ENCODE peak calls at places on chromosomes 7 and 10, in eight cellular contexts. One of them, this sample, is unnamed.
A peak's percentile ranks its signal among the peaks of the same experiment; 100 is the strongest.

GRCh38 chr10:92309273-92309672 is 18.3 kb downstream of the MARCHF5 start:
- DNase-seq in adrenal gland: no peak
- DNase-seq in lung: no peak
- DNase-seq in left lung: no peak
- DNase-seq in CD4-positive, alpha-beta T cell: no peak
- DNase-seq in BE2C: no peak
- DNase-seq in left ventricle myocardium inferior: no peak
- DNase-seq in AG09319: no peak
- DNase-seq in this sample: no peak

GRCh38 chr10:77531441-77532001 is 106.1 kb downstream of the KCNMA1 start:
- DNase-seq in adrenal gland: peak; percentile 93
- DNase-seq in lung: no peak
- DNase-seq in left lung: peak; percentile 63
- DNase-seq in CD4-positive, alpha-beta T cell: no peak
- DNase-seq in BE2C: peak; percentile 66
- DNase-seq in left ventricle myocardium inferior: no peak
- DNase-seq in AG09319: no peak
- DNase-seq in this sample: peak; percentile 82

GRCh38 chr10:23280420-23281043 is 64.1 kb downstream of the C10orf67 start:
- DNase-seq in adrenal gland: no peak
- DNase-seq in lung: no peak
- DNase-seq in left lung: no peak
- DNase-seq in CD4-positive, alpha-beta T cell: no peak
- DNase-seq in BE2C: no peak
- DNase-seq in left ventricle myocardium inferior: no peak
- DNase-seq in AG09319: no peak
- DNase-seq in this sample: no peak

GRCh38 chr10:33657154-33657900 is 322.9 kb upstream of the NRP1 start:
- DNase-seq in adrenal gland: no peak
- DNase-seq in lung: no peak
- DNase-seq in left lung: no peak
- DNase-seq in CD4-positive, alpha-beta T cell: no peak
- DNase-seq in BE2C: peak; percentile 87
- DNase-seq in left ventricle myocardium inferior: no peak
- DNase-seq in AG09319: no peak
- DNase-seq in this sample: no peak

GRCh38 chr10:123904834-123905409 is 13.3 kb upstream of the CPXM2 start:
- DNase-seq in adrenal gland: no peak
- DNase-seq in lung: no peak
- DNase-seq in left lung: no peak
- DNase-seq in CD4-positive, alpha-beta T cell: no peak
- DNase-seq in BE2C: no peak
- DNase-seq in left ventricle myocardium inferior: no peak
- DNase-seq in AG09319: no peak
- DNase-seq in this sample: no peak

GRCh38 chr10:89633484-89633883 is 11.6 kb downstream of the PANK1 start:
- DNase-seq in adrenal gland: no peak
- DNase-seq in lung: no peak
- DNase-seq in left lung: no peak
- DNase-seq in CD4-positive, alpha-beta T cell: no peak
- DNase-seq in BE2C: no peak
- DNase-seq in left ventricle myocardium inferior: no peak
- DNase-seq in AG09319: peak; percentile 56
- DNase-seq in this sample: no peak

GRCh38 chr7:1716263-1717094 is 46.4 kb downstream of the ELFN1 start:
- DNase-seq in adrenal gland: no peak
- DNase-seq in lung: no peak
- DNase-seq in left lung: no peak
- DNase-seq in CD4-positive, alpha-beta T cell: no peak
- DNase-seq in BE2C: peak; percentile 88
- DNase-seq in left ventricle myocardium inferior: no peak
- DNase-seq in AG09319: no peak
- DNase-seq in this sample: no peak

GRCh38 chr7:20745716-20746115 is 41.0 kb downstream of the SP8 start:
- DNase-seq in adrenal gland: no peak
- DNase-seq in lung: no peak
- DNase-seq in left lung: no peak
- DNase-seq in CD4-positive, alpha-beta T cell: no peak
- DNase-seq in BE2C: no peak
- DNase-seq in left ventricle myocardium inferior: no peak
- DNase-seq in AG09319: no peak
- DNase-seq in this sample: no peak

GRCh38 chr7:103660455-103661371 is 214.7 kb upstream of the SLC26A5 start:
- DNase-seq in adrenal gland: no peak
- DNase-seq in lung: no peak
- DNase-seq in left lung: no peak
- DNase-seq in CD4-positive, alpha-beta T cell: no peak
- DNase-seq in BE2C: no peak
- DNase-seq in left ventricle myocardium inferior: no peak
- DNase-seq in AG09319: no peak
- DNase-seq in this sample: no peak

GRCh38 chr7:69564454-69565417 is 33.5 kb upstream of the AUTS2 start:
- DNase-seq in adrenal gland: peak; percentile 71
- DNase-seq in lung: peak; percentile 29
- DNase-seq in left lung: no peak
- DNase-seq in CD4-positive, alpha-beta T cell: no peak
- DNase-seq in BE2C: peak; percentile 81
- DNase-seq in left ventricle myocardium inferior: no peak
- DNase-seq in AG09319: no peak
- DNase-seq in this sample: peak; percentile 72

GRCh38 chr10:58209669-58210068 is 58.0 kb downstream of the IPMK start:
- DNase-seq in adrenal gland: peak; percentile 18
- DNase-seq in lung: no peak
- DNase-seq in left lung: peak; percentile 41
- DNase-seq in CD4-positive, alpha-beta T cell: no peak
- DNase-seq in BE2C: peak; percentile 10
- DNase-seq in left ventricle myocardium inferior: peak; percentile 51
- DNase-seq in AG09319: no peak
- DNase-seq in this sample: no peak

GRCh38 chr7:143381427-143382125 is 431 bp downstream of the ZYX start:
- DNase-seq in adrenal gland: peak; percentile 77
- DNase-seq in lung: peak; percentile 72
- DNase-seq in left lung: peak; percentile 67
- DNase-seq in CD4-positive, alpha-beta T cell: no peak
- DNase-seq in BE2C: peak; percentile 80
- DNase-seq in left ventricle myocardium inferior: peak; percentile 83
- DNase-seq in AG09319: peak; percentile 75
- DNase-seq in this sample: peak; percentile 92

GRCh38 chr7:129150199-129150996 is 5.9 kb downstream of the TSPAN33 start:
- DNase-seq in adrenal gland: no peak
- DNase-seq in lung: no peak
- DNase-seq in left lung: no peak
- DNase-seq in CD4-positive, alpha-beta T cell: no peak
- DNase-seq in BE2C: peak; percentile 26
- DNase-seq in left ventricle myocardium inferior: peak; percentile 41
- DNase-seq in AG09319: no peak
- DNase-seq in this sample: no peak

GRCh38 chr10:71548494-71548846 is 151.8 kb downstream of the CDH23 start:
- DNase-seq in adrenal gland: peak; percentile 34
- DNase-seq in lung: no peak
- DNase-seq in left lung: no peak
- DNase-seq in CD4-positive, alpha-beta T cell: no peak
- DNase-seq in BE2C: peak; percentile 42
- DNase-seq in left ventricle myocardium inferior: no peak
- DNase-seq in AG09319: no peak
- DNase-seq in this sample: no peak

GRCh38 chr7:57425969-57426628 is 23.9 kb upstream of the ZNF716 start:
- DNase-seq in adrenal gland: no peak
- DNase-seq in lung: peak; percentile 19
- DNase-seq in left lung: no peak
- DNase-seq in CD4-positive, alpha-beta T cell: no peak
- DNase-seq in BE2C: no peak
- DNase-seq in left ventricle myocardium inferior: no peak
- DNase-seq in AG09319: no peak
- DNase-seq in this sample: peak; percentile 63
- TF ChIP-seq CTCF in adrenal gland: peak; percentile 20
- TF ChIP-seq CTCF in lung: no peak
- TF ChIP-seq CTCF in left lung: no peak
- TF ChIP-seq CTCF in CD4-positive, alpha-beta T cell: no peak
- TF ChIP-seq CTCF in BE2C: peak; percentile 25
- TF ChIP-seq CTCF in left ventricle myocardium inferior: peak; percentile 45
- TF ChIP-seq CTCF in AG09319: no peak
- TF ChIP-seq CTCF in this sample: peak; percentile 26

DNA sequence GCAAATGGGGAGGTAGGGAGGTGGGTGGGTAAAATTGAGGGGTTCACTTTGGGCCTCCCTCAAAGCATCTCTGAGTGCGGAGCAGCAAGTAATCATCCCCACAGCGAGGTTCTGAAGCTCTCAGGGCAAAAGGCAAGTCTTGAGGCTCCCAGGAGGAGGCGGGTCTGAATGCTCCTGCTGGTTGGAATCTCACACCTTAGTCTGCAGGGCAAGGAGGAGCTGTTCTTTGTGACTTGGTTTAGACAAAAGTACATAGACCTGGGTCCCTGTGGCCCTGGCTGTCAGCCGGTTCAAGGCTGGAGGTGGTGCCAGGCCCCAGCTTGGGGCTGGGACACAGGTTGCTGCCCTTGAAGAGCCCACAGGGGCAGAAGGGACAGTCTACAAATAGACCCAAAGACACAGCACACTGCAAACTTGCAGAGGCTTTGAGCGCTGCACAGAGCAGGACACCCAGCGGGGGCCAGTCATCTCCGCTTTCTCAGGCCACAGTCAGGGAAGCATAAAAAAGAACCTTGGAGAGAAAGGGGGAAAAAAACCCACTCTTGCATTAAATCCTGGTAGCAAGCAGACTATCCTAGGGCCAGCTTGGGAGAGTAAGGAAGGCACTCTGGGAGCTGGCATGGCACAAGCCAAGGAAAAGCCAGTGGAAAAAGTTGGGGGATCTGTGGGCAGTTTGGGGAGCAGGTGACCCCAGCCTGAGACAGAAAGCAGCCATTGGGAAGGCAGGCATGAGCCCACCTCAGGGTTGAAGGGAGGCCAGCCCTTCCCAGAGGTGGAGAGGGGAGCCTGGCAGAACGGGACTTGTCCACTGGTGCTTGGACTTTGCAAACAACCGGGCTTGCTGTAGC is 928 bp upstream of the C10orf71 start:
- DNase-seq in adrenal gland: no peak
- DNase-seq in lung: no peak
- DNase-seq in left lung: no peak
- DNase-seq in CD4-positive, alpha-beta T cell: no peak
- DNase-seq in BE2C: no peak
- DNase-seq in left ventricle myocardium inferior: peak; percentile 45
- DNase-seq in AG09319: no peak
- DNase-seq in this sample: peak; percentile 26
- TF ChIP-seq CTCF in adrenal gland: no peak
- TF ChIP-seq CTCF in lung: no peak
- TF ChIP-seq CTCF in left lung: no peak
- TF ChIP-seq CTCF in CD4-positive, alpha-beta T cell: no peak
- TF ChIP-seq CTCF in BE2C: no peak
- TF ChIP-seq CTCF in left ventricle myocardium inferior: no peak
- TF ChIP-seq CTCF in AG09319: no peak
- TF ChIP-seq CTCF in this sample: no peak

DNA sequence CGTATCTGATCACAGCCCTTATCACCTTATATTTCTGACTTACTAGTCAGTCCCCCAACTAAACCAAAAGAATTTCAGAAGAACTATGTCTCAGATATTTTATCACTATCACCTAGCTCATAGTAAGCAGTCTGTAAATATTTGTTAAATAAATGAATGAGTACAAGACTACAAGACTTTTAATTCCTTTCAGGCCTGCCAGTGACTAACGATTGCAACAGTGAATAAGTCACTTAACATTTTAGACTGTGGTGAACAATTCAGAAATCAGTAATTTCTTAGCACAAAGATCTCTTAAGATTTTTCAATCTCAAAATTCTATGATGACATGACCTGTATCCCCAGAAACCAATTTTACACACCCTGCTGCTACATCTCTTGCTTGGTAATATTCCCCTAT is 162.2 kb downstream of the IMMP2L start:
- DNase-seq in adrenal gland: no peak
- DNase-seq in lung: no peak
- DNase-seq in left lung: no peak
- DNase-seq in CD4-positive, alpha-beta T cell: no peak
- DNase-seq in BE2C: no peak
- DNase-seq in left ventricle myocardium inferior: no peak
- DNase-seq in AG09319: no peak
- DNase-seq in this sample: no peak
- TF ChIP-seq CTCF in adrenal gland: no peak
- TF ChIP-seq CTCF in lung: no peak
- TF ChIP-seq CTCF in left lung: no peak
- TF ChIP-seq CTCF in CD4-positive, alpha-beta T cell: no peak
- TF ChIP-seq CTCF in BE2C: no peak
- TF ChIP-seq CTCF in left ventricle myocardium inferior: no peak
- TF ChIP-seq CTCF in AG09319: no peak
- TF ChIP-seq CTCF in this sample: no peak

GRCh38 chr10:79068562-79069324 is at the start of gene ZMIZ1:
- DNase-seq in adrenal gland: peak; percentile 97
- DNase-seq in lung: peak; percentile 91
- DNase-seq in left lung: peak; percentile 91
- DNase-seq in CD4-positive, alpha-beta T cell: peak; percentile 75
- DNase-seq in BE2C: peak; percentile 86
- DNase-seq in left ventricle myocardium inferior: peak; percentile 89
- DNase-seq in AG09319: peak; percentile 81
- DNase-seq in this sample: peak; percentile 97
- TF ChIP-seq CTCF in adrenal gland: peak; percentile 29
- TF ChIP-seq CTCF in lung: no peak
- TF ChIP-seq CTCF in left lung: no peak
- TF ChIP-seq CTCF in CD4-positive, alpha-beta T cell: no peak
- TF ChIP-seq CTCF in BE2C: no peak
- TF ChIP-seq CTCF in left ventricle myocardium inferior: peak; percentile 40
- TF ChIP-seq CTCF in AG09319: no peak
- TF ChIP-seq CTCF in this sample: no peak

GRCh38 chr10:132882481-132882951 is 59.9 kb downstream of the CFAP46 start:
- DNase-seq in adrenal gland: no peak
- DNase-seq in lung: no peak
- DNase-seq in left lung: peak; percentile 8
- DNase-seq in CD4-positive, alpha-beta T cell: no peak
- DNase-seq in BE2C: no peak
- DNase-seq in left ventricle myocardium inferior: no peak
- DNase-seq in AG09319: no peak
- DNase-seq in this sample: peak; percentile 54
- TF ChIP-seq CTCF in adrenal gland: no peak
- TF ChIP-seq CTCF in lung: no peak
- TF ChIP-seq CTCF in left lung: no peak
- TF ChIP-seq CTCF in CD4-positive, alpha-beta T cell: no peak
- TF ChIP-seq CTCF in BE2C: no peak
- TF ChIP-seq CTCF in left ventricle myocardium inferior: no peak
- TF ChIP-seq CTCF in AG09319: no peak
- TF ChIP-seq CTCF in this sample: no peak